ENCODE peak calls at places on chromosomes 7 and 10, in ten cellular contexts. S is iPS DF 6.9; M is kidney epithelial cell; H is uterus; Y is CD4-positive, CD25-positive, alpha-beta regulatory T cell; C is heart left ventricle; G is stomach; T is keratinocyte; L is mammary epithelial cell; A is cardiac muscle cell. J is an unnamed sample. For H3K27me3, the result is how much of the 10 kb centered on the place peaks cover.

GRCh38 chr7:19915596-19915995 is 142.2 kb upstream of the TMEM196 start:
- DNase-seq in A (no peak), S (no peak), Y (no peak), M (no peak), C (no peak), L (no peak), T (no peak), H (no peak), G (no peak), J (no peak)

GRCh38 chr7:149475121-149476045 is 14.5 kb upstream of the ZNF777 start:
- DNase-seq in T (no peak), C (no peak), Y (no peak), S (no peak), M (no peak), H (no peak), A (no peak), L (no peak), G (no peak), J (no peak)

GRCh38 chr7:103795787-103796186 is 193.7 kb downstream of the RELN start:
- DNase-seq in Y (no peak), T (no peak), S (no peak), C (no peak), L (peak), A (no peak), H (no peak), G (no peak), M (no peak), J (no peak)

GRCh38 chr10:104328916-104329710 is 9.2 kb downstream of the ITPRIP start:
- DNase-seq in L (peak), M (no peak), Y (peak), S (no peak), G (no peak), C (no peak), A (peak), H (peak), T (peak), J (no peak)

GRCh38 chr10:101446071-101446470 is 92.1 kb downstream of the BTRC start:
- DNase-seq in H (no peak), C (no peak), Y (no peak), M (no peak), A (no peak), T (no peak), S (no peak), G (no peak), L (no peak), J (no peak)

GRCh38 chr10:125120046-125120710 is 40.2 kb downstream of the CTBP2 start:
- DNase-seq in H (no peak), G (no peak), A (peak), Y (no peak), L (no peak), S (no peak), M (no peak), C (no peak), T (no peak), J (no peak)

GRCh38 chr7:155216475-155217272 is 81.0 kb upstream of the INSIG1 start:
- DNase-seq in L (no peak), S (no peak), C (no peak), G (no peak), Y (no peak), H (no peak), M (no peak), T (no peak), A (no peak), J (no peak)

GRCh38 chr10:97090035-97090434 is 95.7 kb downstream of the SLIT1 start:
- DNase-seq in L (no peak), T (no peak), S (no peak), G (no peak), H (no peak), A (no peak), M (no peak), Y (no peak), C (no peak), J (no peak)

GRCh38 chr7:97006146-97006950 is 995 bp downstream of the DLX6 start:
- DNase-seq in M (no peak), T (no peak), L (peak), A (peak), C (no peak), Y (peak), S (no peak), G (peak), H (no peak), J (no peak)
- H3K27me3 ChIP-seq in M (half or more), T (half or more), L (under half), A (half or more), C (half or more), Y (half or more), S (half or more), G (half or more), H (half or more), J (half or more)

GRCh38 chr10:131746241-131746711 is 154.5 kb upstream of the PPP2R2D start:
- DNase-seq in S (no peak), T (no peak), H (no peak), G (no peak), M (no peak), L (no peak), A (no peak), Y (no peak), C (no peak), J (no peak)

GRCh38 chr10:131748191-131748590 is 152.6 kb upstream of the PPP2R2D start:
- DNase-seq in Y (no peak), L (no peak), M (no peak), G (no peak), H (no peak), S (no peak), A (no peak), C (no peak), T (no peak), J (no peak)

GRCh38 chr10:131746785-131747184 is 154.0 kb upstream of the PPP2R2D start:
- DNase-seq in C (no peak), M (no peak), G (no peak), A (no peak), T (no peak), H (no peak), Y (no peak), L (no peak), S (no peak), J (no peak)

GRCh38 chr10:131747791-131748190 is 153.0 kb upstream of the PPP2R2D start:
- DNase-seq in G (no peak), L (no peak), C (no peak), H (no peak), T (no peak), A (no peak), Y (no peak), M (no peak), S (no peak), J (no peak)

DNA sequence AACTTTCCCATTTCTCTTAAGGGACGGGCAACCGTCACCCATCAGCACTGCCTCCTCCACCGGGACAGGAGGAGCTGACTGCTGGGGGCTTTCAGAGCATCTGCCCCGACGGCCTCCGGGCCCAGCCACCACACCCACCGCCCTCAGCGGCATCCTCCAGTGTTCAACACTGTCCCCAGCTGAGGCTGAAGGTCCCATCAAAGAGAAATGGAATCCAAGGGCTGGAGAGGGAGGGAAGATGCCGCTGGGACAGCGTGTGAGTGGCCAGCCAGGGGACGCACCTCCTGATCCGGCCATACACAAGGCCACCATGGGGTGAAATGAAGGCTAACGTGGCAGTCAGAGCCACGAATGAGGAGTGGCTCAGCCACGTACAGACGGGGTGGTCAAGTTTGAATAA is 153.6 kb upstream of the PPP2R2D start:
- DNase-seq in M (no peak), A (no peak), C (no peak), G (no peak), T (no peak), S (no peak), H (no peak), L (no peak), Y (no peak), J (no peak)
- H3K27me3 ChIP-seq in M (under half), A (under half), C (half or more), G (under half), T (under half), S (under half), H (under half), L (under half), Y (under half), J (under half)

GRCh38 chr10:86359111-86359510 is 7.5 kb downstream of the GRID1 start:
- DNase-seq in S (no peak), M (no peak), H (no peak), Y (no peak), T (no peak), C (peak), A (no peak), G (no peak), L (no peak), J (no peak)
- H3K27me3 ChIP-seq in S (under half), M (under half), H (under half), Y (under half), T (under half), C (under half), A (under half), G (under half), L (under half), J (under half)

GRCh38 chr10:124088944-124089343 is 4.5 kb downstream of the CHST15 start:
- DNase-seq in S (no peak), L (no peak), G (no peak), Y (no peak), H (no peak), T (no peak), A (no peak), M (no peak), C (no peak), J (no peak)

GRCh38 chr10:124086097-124086710 is 7.2 kb downstream of the CHST15 start:
- DNase-seq in G (no peak), Y (no peak), L (no peak), C (no peak), S (no peak), M (no peak), T (no peak), A (no peak), H (no peak), J (no peak)

GRCh38 chr10:124086787-124087671 is 6.4 kb downstream of the CHST15 start:
- DNase-seq in L (no peak), S (no peak), H (no peak), M (no peak), C (no peak), T (no peak), G (no peak), Y (no peak), A (no peak), J (no peak)

GRCh38 chr10:124089859-124090258 is 3.5 kb downstream of the CHST15 start:
- DNase-seq in G (no peak), C (no peak), M (no peak), H (no peak), A (no peak), S (no peak), T (no peak), Y (no peak), L (no peak), J (no peak)

DNA sequence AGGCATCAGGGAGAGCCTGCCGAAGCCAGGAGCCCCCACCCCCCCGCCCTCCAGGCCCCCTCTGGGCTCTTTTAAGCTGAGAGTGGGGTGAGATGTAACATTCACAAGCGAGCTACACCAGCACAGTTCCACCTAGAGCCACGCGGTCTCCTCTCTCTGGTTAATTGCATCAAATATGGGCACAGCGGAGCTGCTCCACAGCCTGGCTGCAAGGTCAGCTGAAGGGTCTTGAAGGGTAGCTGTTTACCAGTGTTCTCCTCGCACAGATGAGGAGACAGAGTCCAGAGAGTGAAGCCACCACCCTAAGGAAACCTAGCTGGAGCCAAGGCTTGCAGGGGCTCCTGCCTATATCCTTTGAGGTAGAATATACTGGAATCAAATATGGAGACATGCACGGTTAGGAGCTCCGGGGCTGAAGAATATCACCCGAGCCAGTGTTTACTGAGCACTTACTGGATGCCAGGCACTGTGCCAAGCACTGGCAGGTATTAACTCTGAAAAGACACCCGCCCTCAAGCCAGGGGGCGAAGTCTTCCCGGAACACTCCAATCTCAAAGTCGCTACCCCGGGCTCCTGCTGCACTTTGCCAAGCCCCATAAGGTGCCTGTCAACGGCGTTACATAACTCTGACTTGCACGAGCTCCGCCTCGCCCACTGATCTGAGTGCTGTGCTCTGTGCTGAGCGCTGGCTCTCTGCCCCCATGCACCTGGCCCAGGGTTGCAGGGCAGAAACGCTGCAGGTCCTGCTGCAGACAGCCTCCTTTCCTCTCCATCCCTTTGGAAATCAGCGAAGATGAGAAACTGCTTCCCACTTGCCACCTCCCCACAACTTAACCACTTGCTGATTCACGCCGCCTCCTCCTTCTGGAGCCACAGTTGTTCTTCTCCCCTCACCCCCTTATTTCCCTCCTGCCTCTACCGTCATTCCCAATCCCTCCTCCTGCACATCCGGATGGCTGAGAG is 5.4 kb downstream of the CHST15 start:
- DNase-seq in C (no peak), M (no peak), A (no peak), H (no peak), L (no peak), T (no peak), S (no peak), Y (no peak), G (peak), J (no peak)
- H3K27me3 ChIP-seq in C (under half), M (under half), A (under half), H (under half), L (under half), T (under half), S (under half), Y (under half), G (under half), J (under half)